ENCODE peak calls at places on chromosomes 7 and 10, in six cellular contexts. One of them, this sample, is unnamed.
A peak's percentile ranks its signal among the peaks of the same experiment; 100 is the strongest.

GRCh38 chr10:12597800-12598750 is 248.7 kb downstream of the CAMK1D start:
- DNase-seq in gastrocnemius medialis: no peak
- DNase-seq in Peyer's patch: no peak
- DNase-seq in psoas muscle: no peak
- DNase-seq in CD4-positive, CD25-positive, alpha-beta regulatory T cell: no peak
- DNase-seq in fibroblast of lung: no peak
- DNase-seq in this sample: no peak

GRCh38 chr10:12628964-12629766 is 279.8 kb downstream of the CAMK1D start:
- DNase-seq in gastrocnemius medialis: no peak
- DNase-seq in fibroblast of lung: no peak
- DNase-seq in Peyer's patch: no peak
- DNase-seq in CD4-positive, CD25-positive, alpha-beta regulatory T cell: no peak
- DNase-seq in psoas muscle: no peak
- DNase-seq in this sample: no peak

GRCh38 chr7:79528421-79528820 is 75.0 kb upstream of the MAGI2 start:
- DNase-seq in psoas muscle: no peak
- DNase-seq in fibroblast of lung: no peak
- DNase-seq in gastrocnemius medialis: no peak
- DNase-seq in Peyer's patch: no peak
- DNase-seq in CD4-positive, CD25-positive, alpha-beta regulatory T cell: no peak
- DNase-seq in this sample: no peak

GRCh38 chr7:157779206-157779605 is 442.4 kb downstream of the DNAJB6 start:
- DNase-seq in fibroblast of lung: no peak
- DNase-seq in Peyer's patch: no peak
- DNase-seq in psoas muscle: no peak
- DNase-seq in gastrocnemius medialis: no peak
- DNase-seq in CD4-positive, CD25-positive, alpha-beta regulatory T cell: no peak
- DNase-seq in this sample: no peak

GRCh38 chr10:51063659-51064535 is 10.4 kb upstream of the PRKG1 start:
- DNase-seq in CD4-positive, CD25-positive, alpha-beta regulatory T cell: no peak
- DNase-seq in Peyer's patch: no peak
- DNase-seq in gastrocnemius medialis: no peak
- DNase-seq in psoas muscle: no peak
- DNase-seq in fibroblast of lung: peak; percentile 79
- DNase-seq in this sample: no peak

GRCh38 chr10:103695584-103696005 is 159.8 kb downstream of the SH3PXD2A start:
- DNase-seq in fibroblast of lung: peak; percentile 42
- DNase-seq in CD4-positive, CD25-positive, alpha-beta regulatory T cell: no peak
- DNase-seq in Peyer's patch: no peak
- DNase-seq in gastrocnemius medialis: no peak
- DNase-seq in psoas muscle: peak; percentile 58
- DNase-seq in this sample: no peak

GRCh38 chr7:12385364-12385786 is 18.3 kb downstream of the VWDE start:
- DNase-seq in CD4-positive, CD25-positive, alpha-beta regulatory T cell: no peak
- DNase-seq in Peyer's patch: no peak
- DNase-seq in fibroblast of lung: no peak
- DNase-seq in psoas muscle: no peak
- DNase-seq in gastrocnemius medialis: no peak
- DNase-seq in this sample: no peak

GRCh38 chr10:35090162-35090954 is at the start of gene CUL2:
- DNase-seq in gastrocnemius medialis: peak; percentile 90
- DNase-seq in psoas muscle: peak; percentile 96
- DNase-seq in fibroblast of lung: peak; percentile 98
- DNase-seq in Peyer's patch: peak; percentile 82
- DNase-seq in CD4-positive, CD25-positive, alpha-beta regulatory T cell: peak; percentile 83
- DNase-seq in this sample: peak; percentile 93

GRCh38 chr7:45086348-45087065 is 2.3 kb downstream of the NACAD start:
- DNase-seq in Peyer's patch: no peak
- DNase-seq in gastrocnemius medialis: no peak
- DNase-seq in fibroblast of lung: no peak
- DNase-seq in psoas muscle: no peak
- DNase-seq in CD4-positive, CD25-positive, alpha-beta regulatory T cell: no peak
- DNase-seq in this sample: no peak

GRCh38 chr10:33240931-33241330 is 93.5 kb downstream of the NRP1 start:
- DNase-seq in psoas muscle: no peak
- DNase-seq in CD4-positive, CD25-positive, alpha-beta regulatory T cell: no peak
- DNase-seq in fibroblast of lung: peak; percentile 54
- DNase-seq in Peyer's patch: no peak
- DNase-seq in gastrocnemius medialis: no peak
- DNase-seq in this sample: no peak

GRCh38 chr10:62224606-62225005 is 44.0 kb downstream of the RTKN2 start:
- DNase-seq in psoas muscle: no peak
- DNase-seq in CD4-positive, CD25-positive, alpha-beta regulatory T cell: no peak
- DNase-seq in gastrocnemius medialis: no peak
- DNase-seq in fibroblast of lung: no peak
- DNase-seq in Peyer's patch: no peak
- DNase-seq in this sample: no peak

GRCh38 chr10:126242352-126243260 is 145.7 kb downstream of the ADAM12 start:
- DNase-seq in Peyer's patch: no peak
- DNase-seq in CD4-positive, CD25-positive, alpha-beta regulatory T cell: no peak
- DNase-seq in fibroblast of lung: peak; percentile 95
- DNase-seq in gastrocnemius medialis: no peak
- DNase-seq in psoas muscle: peak; percentile 69
- DNase-seq in this sample: no peak

GRCh38 chr7:26497801-26498596 is 206.3 kb downstream of the SNX10 start:
- DNase-seq in CD4-positive, CD25-positive, alpha-beta regulatory T cell: no peak
- DNase-seq in psoas muscle: no peak
- DNase-seq in Peyer's patch: no peak
- DNase-seq in fibroblast of lung: no peak
- DNase-seq in gastrocnemius medialis: no peak
- DNase-seq in this sample: no peak

GRCh38 chr10:66555061-66555460 is 370.8 kb upstream of the LRRTM3 start:
- DNase-seq in CD4-positive, CD25-positive, alpha-beta regulatory T cell: no peak
- DNase-seq in gastrocnemius medialis: no peak
- DNase-seq in Peyer's patch: no peak
- DNase-seq in psoas muscle: no peak
- DNase-seq in fibroblast of lung: peak; percentile 49
- DNase-seq in this sample: no peak

GRCh38 chr7:42077276-42078135 is 159.5 kb downstream of the GLI3 start:
- DNase-seq in CD4-positive, CD25-positive, alpha-beta regulatory T cell: no peak
- DNase-seq in gastrocnemius medialis: no peak
- DNase-seq in fibroblast of lung: no peak
- DNase-seq in Peyer's patch: no peak
- DNase-seq in psoas muscle: no peak
- DNase-seq in this sample: no peak

GRCh38 chr10:49008056-49008455 is 68.4 kb upstream of the LRRC18 start:
- DNase-seq in fibroblast of lung: no peak
- DNase-seq in CD4-positive, CD25-positive, alpha-beta regulatory T cell: no peak
- DNase-seq in Peyer's patch: no peak
- DNase-seq in gastrocnemius medialis: no peak
- DNase-seq in psoas muscle: no peak
- DNase-seq in this sample: no peak

GRCh38 chr7:37429435-37429791 is 19.3 kb downstream of the ELMO1 start:
- DNase-seq in Peyer's patch: no peak
- DNase-seq in psoas muscle: no peak
- DNase-seq in gastrocnemius medialis: no peak
- DNase-seq in CD4-positive, CD25-positive, alpha-beta regulatory T cell: no peak
- DNase-seq in fibroblast of lung: no peak
- DNase-seq in this sample: no peak

GRCh38 chr7:68417659-68418058 is 1180.6 kb upstream of the AUTS2 start:
- DNase-seq in Peyer's patch: no peak
- DNase-seq in gastrocnemius medialis: no peak
- DNase-seq in fibroblast of lung: no peak
- DNase-seq in CD4-positive, CD25-positive, alpha-beta regulatory T cell: no peak
- DNase-seq in psoas muscle: no peak
- DNase-seq in this sample: no peak

GRCh38 chr7:100349757-100350156 is 8.2 kb upstream of the PILRB start:
- DNase-seq in psoas muscle: peak; percentile 8
- DNase-seq in fibroblast of lung: no peak
- DNase-seq in Peyer's patch: no peak
- DNase-seq in gastrocnemius medialis: no peak
- DNase-seq in CD4-positive, CD25-positive, alpha-beta regulatory T cell: no peak
- DNase-seq in this sample: no peak

GRCh38 chr10:114801411-114801813 is 20.2 kb upstream of the FHIP2A start:
- DNase-seq in gastrocnemius medialis: no peak
- DNase-seq in Peyer's patch: no peak
- DNase-seq in CD4-positive, CD25-positive, alpha-beta regulatory T cell: no peak
- DNase-seq in fibroblast of lung: no peak
- DNase-seq in psoas muscle: no peak
- DNase-seq in this sample: no peak

GRCh38 chr10:79028456-79029010 is 40.2 kb upstream of the ZMIZ1 start:
- DNase-seq in CD4-positive, CD25-positive, alpha-beta regulatory T cell: no peak
- DNase-seq in fibroblast of lung: no peak
- DNase-seq in psoas muscle: peak; percentile 36
- DNase-seq in Peyer's patch: no peak
- DNase-seq in gastrocnemius medialis: no peak
- DNase-seq in this sample: peak; percentile 25

GRCh38 chr7:30866939-30867338 is 44.7 kb upstream of the AQP1 start:
- DNase-seq in Peyer's patch: no peak
- DNase-seq in gastrocnemius medialis: no peak
- DNase-seq in fibroblast of lung: no peak
- DNase-seq in psoas muscle: no peak
- DNase-seq in CD4-positive, CD25-positive, alpha-beta regulatory T cell: no peak
- DNase-seq in this sample: no peak

GRCh38 chr10:113704637-113705343 is 25.1 kb downstream of the CASP7 start:
- DNase-seq in CD4-positive, CD25-positive, alpha-beta regulatory T cell: no peak
- DNase-seq in fibroblast of lung: peak; percentile 68
- DNase-seq in Peyer's patch: no peak
- DNase-seq in psoas muscle: no peak
- DNase-seq in gastrocnemius medialis: no peak
- DNase-seq in this sample: no peak

GRCh38 chr10:29119374-29119773 is 169.5 kb upstream of the LYZL1 start:
- DNase-seq in CD4-positive, CD25-positive, alpha-beta regulatory T cell: no peak
- DNase-seq in fibroblast of lung: no peak
- DNase-seq in Peyer's patch: no peak
- DNase-seq in psoas muscle: no peak
- DNase-seq in gastrocnemius medialis: no peak
- DNase-seq in this sample: peak; percentile 49

GRCh38 chr10:74047871-74048270 is 50.0 kb downstream of the VCL start:
- DNase-seq in fibroblast of lung: peak; percentile 89
- DNase-seq in psoas muscle: no peak
- DNase-seq in CD4-positive, CD25-positive, alpha-beta regulatory T cell: no peak
- DNase-seq in gastrocnemius medialis: peak; percentile 69
- DNase-seq in Peyer's patch: no peak
- DNase-seq in this sample: no peak

DNA sequence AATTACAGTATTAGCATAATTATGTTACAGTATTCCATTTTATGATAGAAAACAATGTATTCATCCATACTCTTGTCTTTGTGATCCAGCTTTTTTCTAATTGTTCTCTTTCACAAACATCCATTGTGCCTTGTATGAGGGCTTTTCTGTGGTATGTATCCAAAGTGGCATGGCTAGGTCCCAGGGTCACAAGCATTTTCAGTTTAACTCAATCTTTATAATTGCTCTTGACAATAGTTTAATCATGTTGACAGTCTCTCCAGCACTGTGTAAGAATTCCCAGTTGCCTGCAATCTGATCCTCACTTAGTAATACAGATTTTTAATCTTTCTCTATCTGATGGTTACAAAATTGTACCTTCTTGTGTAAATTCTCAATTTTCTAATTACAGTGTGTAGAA is 533.4 kb downstream of the NEBL start:
- DNase-seq in gastrocnemius medialis: no peak
- DNase-seq in Peyer's patch: no peak
- DNase-seq in psoas muscle: no peak
- DNase-seq in CD4-positive, CD25-positive, alpha-beta regulatory T cell: no peak
- DNase-seq in fibroblast of lung: no peak
- DNase-seq in this sample: no peak
- H3K9me3 ChIP-seq in gastrocnemius medialis: no peaks in the 10 kb centered on the region
- H3K9me3 ChIP-seq in Peyer's patch: no peaks in the 10 kb centered on the region
- H3K9me3 ChIP-seq in psoas muscle: no peaks in the 10 kb centered on the region
- H3K9me3 ChIP-seq in CD4-positive, CD25-positive, alpha-beta regulatory T cell: peaks cover 3% of the 10 kb centered on the region
- H3K9me3 ChIP-seq in fibroblast of lung: no peaks in the 10 kb centered on the region
- H3K9me3 ChIP-seq in this sample: no peaks in the 10 kb centered on the region

DNA sequence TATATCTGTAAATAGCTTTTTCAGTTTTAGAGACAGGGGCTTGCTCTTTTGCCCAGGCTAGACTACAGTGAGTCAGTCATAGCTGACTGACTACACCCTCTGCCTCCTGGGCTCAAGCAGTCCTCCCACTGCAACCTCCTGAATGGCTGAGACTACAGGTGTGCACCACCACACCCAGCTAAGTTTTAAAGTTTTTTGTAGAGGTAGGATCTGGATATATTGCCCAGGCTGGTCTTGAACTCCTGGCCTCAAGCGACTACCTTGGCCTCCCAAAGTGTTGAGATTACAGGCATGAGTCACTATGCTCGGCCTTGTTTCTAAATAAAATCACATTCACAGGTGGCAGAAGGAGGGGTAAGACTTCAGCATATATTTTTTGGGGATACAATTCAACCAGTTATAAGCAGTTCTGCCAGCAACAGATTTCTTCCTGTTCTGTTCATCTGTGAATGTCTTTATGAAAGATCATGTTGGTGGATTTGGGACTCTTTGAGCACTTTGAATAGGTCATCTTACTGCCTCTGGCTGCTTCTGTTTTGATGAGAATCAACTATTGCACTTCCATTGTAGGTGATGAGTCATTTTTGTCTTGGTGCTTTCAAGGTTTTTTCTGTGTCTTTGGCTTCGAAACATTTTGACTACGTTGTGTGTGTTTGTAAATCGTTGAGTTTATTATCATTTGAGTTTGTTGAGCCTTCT is 15.7 kb downstream of the RBM33 start:
- DNase-seq in gastrocnemius medialis: no peak
- DNase-seq in CD4-positive, CD25-positive, alpha-beta regulatory T cell: no peak
- DNase-seq in psoas muscle: no peak
- DNase-seq in Peyer's patch: no peak
- DNase-seq in fibroblast of lung: no peak
- DNase-seq in this sample: no peak
- H3K9me3 ChIP-seq in gastrocnemius medialis: no peaks in the 10 kb centered on the region
- H3K9me3 ChIP-seq in CD4-positive, CD25-positive, alpha-beta regulatory T cell: no peaks in the 10 kb centered on the region
- H3K9me3 ChIP-seq in psoas muscle: no peaks in the 10 kb centered on the region
- H3K9me3 ChIP-seq in Peyer's patch: no peaks in the 10 kb centered on the region
- H3K9me3 ChIP-seq in fibroblast of lung: no peaks in the 10 kb centered on the region
- H3K9me3 ChIP-seq in this sample: no peaks in the 10 kb centered on the region

GRCh38 chr7:55472928-55473725 is 99.2 kb downstream of the VOPP1 start:
- DNase-seq in psoas muscle: no peak
- DNase-seq in gastrocnemius medialis: no peak
- DNase-seq in CD4-positive, CD25-positive, alpha-beta regulatory T cell: peak; percentile 18
- DNase-seq in fibroblast of lung: no peak
- DNase-seq in Peyer's patch: peak; percentile 43
- DNase-seq in this sample: no peak
- H3K9me3 ChIP-seq in psoas muscle: no peaks in the 10 kb centered on the region
- H3K9me3 ChIP-seq in gastrocnemius medialis: no peaks in the 10 kb centered on the region
- H3K9me3 ChIP-seq in CD4-positive, CD25-positive, alpha-beta regulatory T cell: no peaks in the 10 kb centered on the region
- H3K9me3 ChIP-seq in fibroblast of lung: no peaks in the 10 kb centered on the region
- H3K9me3 ChIP-seq in Peyer's patch: no peaks in the 10 kb centered on the region
- H3K9me3 ChIP-seq in this sample: no peaks in the 10 kb centered on the region

DNA sequence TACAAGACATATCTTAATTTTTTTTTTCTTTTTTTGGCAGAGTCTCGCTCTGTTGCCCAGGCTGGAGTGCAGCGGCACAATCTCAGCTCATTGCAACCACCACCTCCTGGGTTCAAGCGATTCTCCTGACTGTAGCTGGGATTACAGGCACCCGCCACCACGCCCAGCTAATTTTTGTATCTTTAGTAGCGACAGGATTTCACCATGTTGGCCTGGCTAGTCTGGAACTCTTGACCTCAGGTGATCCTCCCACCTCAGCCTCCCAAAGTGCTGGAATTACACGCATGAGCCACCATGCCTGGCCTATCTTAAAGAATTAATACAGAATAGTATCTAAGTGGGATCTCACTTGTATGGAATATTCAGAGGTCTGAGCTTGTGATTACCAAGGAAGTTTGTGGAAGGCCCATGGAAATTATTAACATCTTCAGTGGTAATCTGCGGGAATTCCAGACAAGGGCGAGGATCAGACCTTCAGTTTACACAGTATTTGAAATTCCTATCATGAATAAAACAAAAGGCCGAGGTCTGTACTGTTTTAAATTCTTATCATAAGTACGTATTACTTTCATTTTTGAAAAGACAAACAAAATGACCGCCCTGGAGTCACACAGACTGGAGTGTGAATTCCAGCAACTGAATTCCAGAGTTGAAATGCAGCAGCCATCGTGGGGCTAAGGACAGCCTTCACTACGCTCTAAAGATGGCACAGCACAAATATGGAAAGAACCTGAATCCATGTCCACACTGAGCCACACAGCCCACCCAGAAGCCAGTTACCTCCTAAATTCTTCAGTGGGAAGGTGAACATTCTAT is 16.7 kb downstream of the GPRIN2 start:
- DNase-seq in gastrocnemius medialis: peak; percentile 2
- DNase-seq in psoas muscle: peak; percentile 6
- DNase-seq in CD4-positive, CD25-positive, alpha-beta regulatory T cell: no peak
- DNase-seq in fibroblast of lung: peak; percentile 51
- DNase-seq in Peyer's patch: no peak
- DNase-seq in this sample: peak; percentile 48
- H3K9me3 ChIP-seq in gastrocnemius medialis: no peaks in the 10 kb centered on the region
- H3K9me3 ChIP-seq in psoas muscle: no peaks in the 10 kb centered on the region
- H3K9me3 ChIP-seq in CD4-positive, CD25-positive, alpha-beta regulatory T cell: no peaks in the 10 kb centered on the region
- H3K9me3 ChIP-seq in fibroblast of lung: no peaks in the 10 kb centered on the region
- H3K9me3 ChIP-seq in Peyer's patch: no peaks in the 10 kb centered on the region
- H3K9me3 ChIP-seq in this sample: no peaks in the 10 kb centered on the region